ENCODE peak calls at places on chromosomes 7 and 10, in seven cellular contexts. P is lower lobe of right lung; W is neural progenitor cell; X is CD4-positive, alpha-beta T cell; T is mucosa of descending colon; Y is left ventricle myocardium inferior; J is endodermal cell. V is an unnamed sample.

GRCh38 chr7:17830206-17830605 is 110.1 kb downstream of the SNX13 start:
- DNase-seq in P (no peak), W (no peak), X (no peak), T (no peak), Y (no peak), J (no peak), V (no peak)

GRCh38 chr10:5645375-5645774 is 21.0 kb downstream of the ASB13 start:
- DNase-seq in P (no peak), W (no peak), X (no peak), T (peak; percentile 63), Y (peak; percentile 40), J (no peak), V (no peak)

GRCh38 chr10:6406220-6407033 is 173.6 kb downstream of the PRKCQ start:
- DNase-seq in P (no peak), W (no peak), X (no peak), T (no peak), Y (no peak), J (no peak), V (no peak)

GRCh38 chr10:77833792-77834191 is 92.8 kb downstream of the DLG5 start:
- DNase-seq in P (peak; percentile 38), W (no peak), X (no peak), T (no peak), Y (no peak), J (no peak), V (no peak)

GRCh38 chr10:33215635-33216034 is 118.8 kb downstream of the NRP1 start:
- DNase-seq in P (no peak), W (no peak), X (no peak), T (no peak), Y (no peak), J (no peak), V (no peak)

GRCh38 chr10:62726142-62726541 is 78.4 kb upstream of the ADO start:
- DNase-seq in P (no peak), W (no peak), X (no peak), T (no peak), Y (no peak), J (no peak), V (no peak)

GRCh38 chr10:104349623-104350142 is 4.0 kb upstream of the CFAP58 start:
- DNase-seq in P (no peak), W (no peak), X (no peak), T (no peak), Y (no peak), J (peak; percentile 70), V (no peak)

GRCh38 chr7:157568785-157569584 is 232.2 kb downstream of the DNAJB6 start:
- DNase-seq in P (peak; percentile 64), W (peak; percentile 62), X (peak; percentile 56), T (peak; percentile 47), Y (peak; percentile 52), J (peak; percentile 81), V (peak; percentile 49)

GRCh38 chr7:77247206-77247850 is 47.7 kb upstream of the FGL2 start:
- DNase-seq in P (peak; percentile 77), W (peak; percentile 88), X (peak; percentile 86), T (peak; percentile 84), Y (peak; percentile 68), J (peak; percentile 96), V (peak; percentile 81)

GRCh38 chr7:90312745-90313144 is 8.4 kb downstream of the FAM237B start:
- DNase-seq in P (no peak), W (peak; percentile 21), X (no peak), T (no peak), Y (no peak), J (no peak), V (no peak)
- TF ChIP-seq CTCF in P (no peak), W (peak; percentile 48), X (no peak), T (no peak), Y (no peak), J (peak; percentile 64), V (no peak)

GRCh38 chr10:125865120-125865519 is 16.0 kb downstream of the DHX32 start:
- DNase-seq in P (no peak), W (no peak), X (no peak), T (no peak), Y (no peak), J (no peak), V (no peak)

GRCh38 chr10:125871341-125871740 is 9.8 kb downstream of the DHX32 start:
- DNase-seq in P (no peak), W (no peak), X (no peak), T (no peak), Y (no peak), J (no peak), V (no peak)

GRCh38 chr10:125868372-125868975 is 12.6 kb downstream of the DHX32 start:
- DNase-seq in P (no peak), W (peak; percentile 54), X (no peak), T (no peak), Y (no peak), J (peak; percentile 66), V (peak; percentile 38)

DNA sequence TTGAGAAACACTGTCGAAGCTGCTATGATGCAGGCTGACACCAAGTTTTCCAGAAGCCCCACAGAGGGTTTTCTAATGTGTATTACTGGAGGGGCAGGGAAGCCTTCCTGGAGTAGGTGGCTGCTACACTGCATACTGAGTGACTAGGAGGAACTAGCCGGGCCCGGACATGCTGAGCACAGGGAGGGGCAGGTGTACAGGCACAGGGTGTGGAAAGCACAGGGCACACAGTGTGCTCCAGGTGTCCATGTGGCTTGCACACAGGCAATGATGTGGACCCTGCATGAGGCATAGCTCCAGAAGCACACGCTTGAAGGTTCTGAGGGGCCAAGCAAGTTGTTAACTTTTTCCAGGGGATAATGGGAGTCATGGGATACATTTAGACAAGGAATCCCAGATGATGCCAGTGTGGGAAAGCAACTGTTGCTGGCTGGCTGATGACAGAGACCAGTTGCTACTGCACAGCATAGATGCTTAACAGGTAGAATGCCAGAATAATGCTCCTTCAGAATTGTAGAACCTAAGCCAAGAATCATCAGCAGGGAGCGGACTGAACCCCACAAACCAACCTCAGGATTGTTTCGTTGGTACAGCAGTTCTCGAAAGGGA is 14.6 kb downstream of the DHX32 start:
- DNase-seq in P (no peak), W (no peak), X (no peak), T (peak; percentile 49), Y (no peak), J (no peak), V (no peak)
- H3K9me3 ChIP-seq in P (no peaks in the 10 kb centered on the region), W (no peaks in the 10 kb centered on the region), X (no peaks in the 10 kb centered on the region), T (no peaks in the 10 kb centered on the region), Y (no peaks in the 10 kb centered on the region), J (no peaks in the 10 kb centered on the region), V (no peaks in the 10 kb centered on the region)

GRCh38 chr10:4395731-4396130 is 430.3 kb upstream of the AKR1E2 start:
- DNase-seq in P (no peak), W (no peak), X (no peak), T (no peak), Y (no peak), J (no peak), V (no peak)

GRCh38 chr10:4390219-4390618 is 435.8 kb upstream of the AKR1E2 start:
- DNase-seq in P (no peak), W (no peak), X (no peak), T (no peak), Y (no peak), J (no peak), V (no peak)

GRCh38 chr10:4396401-4397283 is 429.4 kb upstream of the AKR1E2 start:
- DNase-seq in P (no peak), W (no peak), X (no peak), T (no peak), Y (no peak), J (no peak), V (no peak)

GRCh38 chr10:4397337-4397736 is 428.7 kb upstream of the AKR1E2 start:
- DNase-seq in P (no peak), W (no peak), X (no peak), T (no peak), Y (no peak), J (no peak), V (no peak)

GRCh38 chr10:4391683-4392082 is 434.3 kb upstream of the AKR1E2 start:
- DNase-seq in P (no peak), W (no peak), X (no peak), T (no peak), Y (no peak), J (no peak), V (no peak)
- TF ChIP-seq CTCF in P (no peak), W (no peak), X (no peak), T (no peak), Y (no peak), J (no peak), V (no peak)

GRCh38 chr10:130748409-130749057 is 563.0 kb downstream of the TCERG1L start:
- DNase-seq in P (no peak), W (no peak), X (no peak), T (no peak), Y (no peak), J (no peak), V (no peak)
- H3K9me3 ChIP-seq in P (no peaks in the 10 kb centered on the region), W (no peaks in the 10 kb centered on the region), X (no peaks in the 10 kb centered on the region), T (peaks cover 2% of the 10 kb centered on the region), Y (no peaks in the 10 kb centered on the region), J (no peaks in the 10 kb centered on the region), V (no peaks in the 10 kb centered on the region)

DNA sequence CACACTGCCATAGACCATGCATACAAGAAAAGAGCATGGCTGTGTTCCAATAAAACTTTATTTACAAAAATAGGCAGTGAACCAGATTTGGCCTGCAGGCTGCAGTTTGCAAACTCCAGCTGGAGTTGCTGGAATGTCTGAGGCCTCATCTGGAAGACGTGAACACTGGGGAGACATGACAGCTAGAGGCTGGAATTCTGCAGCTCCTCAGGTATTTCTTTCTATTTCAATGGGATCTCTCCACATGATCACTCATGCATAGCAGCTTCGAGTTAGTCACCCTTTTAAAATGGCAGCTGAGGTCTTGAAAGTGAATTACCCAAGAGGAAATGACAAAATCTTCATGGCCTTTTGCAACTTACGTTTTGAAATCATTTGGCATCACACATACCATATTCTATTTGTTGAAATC is 52.6 kb upstream of the BET1 start:
- DNase-seq in P (no peak), W (peak; percentile 43), X (no peak), T (no peak), Y (no peak), J (peak; percentile 67), V (no peak)
- TF ChIP-seq CTCF in P (no peak), W (no peak), X (no peak), T (no peak), Y (no peak), J (no peak), V (no peak)